ENCODE peak calls at places on chromosomes 5 and 9, in five cellular contexts. One of them, this sample, is unnamed.

GRCh38 chr5:93299596-93300308 is 281.3 kb downstream of the NR2F1-AS1 start:
- DNase-seq in kidney: no peak
- DNase-seq in bronchial epithelial cell: no peak
- DNase-seq in naive thymus-derived CD4-positive, alpha-beta T cell: no peak
- DNase-seq in esophagus squamous epithelium: no peak
- DNase-seq in this sample: no peak

GRCh38 chr9:131237931-131238401 is 38.3 kb downstream of the FAM78A start:
- DNase-seq in esophagus squamous epithelium: no peak
- DNase-seq in naive thymus-derived CD4-positive, alpha-beta T cell: peak; percentile 82
- DNase-seq in bronchial epithelial cell: peak; percentile 60
- DNase-seq in kidney: peak; percentile 87
- DNase-seq in this sample: peak; percentile 76

GRCh38 chr5:142618125-142618524 is 67.8 kb downstream of the FGF1 start:
- DNase-seq in kidney: no peak
- DNase-seq in naive thymus-derived CD4-positive, alpha-beta T cell: no peak
- DNase-seq in bronchial epithelial cell: peak; percentile 66
- DNase-seq in esophagus squamous epithelium: no peak
- DNase-seq in this sample: no peak

GRCh38 chr5:59266410-59266809 is 627.1 kb downstream of the PDE4D start:
- DNase-seq in naive thymus-derived CD4-positive, alpha-beta T cell: no peak
- DNase-seq in esophagus squamous epithelium: no peak
- DNase-seq in bronchial epithelial cell: no peak
- DNase-seq in kidney: no peak
- DNase-seq in this sample: no peak

GRCh38 chr5:172492991-172493390 is 38.7 kb upstream of the SH3PXD2B start:
- DNase-seq in esophagus squamous epithelium: no peak
- DNase-seq in naive thymus-derived CD4-positive, alpha-beta T cell: no peak
- DNase-seq in kidney: no peak
- DNase-seq in bronchial epithelial cell: no peak
- DNase-seq in this sample: no peak

GRCh38 chr5:181052928-181053759 is 13.1 kb downstream of the BTNL9 start:
- DNase-seq in bronchial epithelial cell: no peak
- DNase-seq in esophagus squamous epithelium: no peak
- DNase-seq in kidney: no peak
- DNase-seq in naive thymus-derived CD4-positive, alpha-beta T cell: no peak
- DNase-seq in this sample: peak; percentile 57

GRCh38 chr5:78405820-78406750 is 45.7 kb downstream of the SCAMP1 start:
- DNase-seq in naive thymus-derived CD4-positive, alpha-beta T cell: no peak
- DNase-seq in esophagus squamous epithelium: no peak
- DNase-seq in bronchial epithelial cell: peak; percentile 86
- DNase-seq in kidney: no peak
- DNase-seq in this sample: peak; percentile 28

GRCh38 chr9:134295101-134295745 is 31.0 kb upstream of the RXRA start:
- DNase-seq in esophagus squamous epithelium: no peak
- DNase-seq in kidney: peak; percentile 72
- DNase-seq in naive thymus-derived CD4-positive, alpha-beta T cell: no peak
- DNase-seq in bronchial epithelial cell: no peak
- DNase-seq in this sample: no peak

GRCh38 chr9:93134740-93135444 is 841 bp upstream of the NINJ1 start:
- DNase-seq in kidney: no peak
- DNase-seq in bronchial epithelial cell: no peak
- DNase-seq in naive thymus-derived CD4-positive, alpha-beta T cell: no peak
- DNase-seq in esophagus squamous epithelium: no peak
- DNase-seq in this sample: no peak

GRCh38 chr9:130741831-130742449 is 48.4 kb downstream of the EXOSC2 start:
- DNase-seq in kidney: no peak
- DNase-seq in naive thymus-derived CD4-positive, alpha-beta T cell: no peak
- DNase-seq in esophagus squamous epithelium: no peak
- DNase-seq in bronchial epithelial cell: peak; percentile 80
- DNase-seq in this sample: no peak

GRCh38 chr5:176691524-176691923 is 44.2 kb downstream of the TSPAN17 start:
- DNase-seq in kidney: no peak
- DNase-seq in naive thymus-derived CD4-positive, alpha-beta T cell: no peak
- DNase-seq in esophagus squamous epithelium: no peak
- DNase-seq in bronchial epithelial cell: no peak
- DNase-seq in this sample: no peak

GRCh38 chr5:157487358-157487757 is 27.3 kb downstream of the NIPAL4 start:
- DNase-seq in esophagus squamous epithelium: peak; percentile 7
- DNase-seq in kidney: no peak
- DNase-seq in naive thymus-derived CD4-positive, alpha-beta T cell: no peak
- DNase-seq in bronchial epithelial cell: no peak
- DNase-seq in this sample: peak; percentile 61

GRCh38 chr5:111453747-111454146 is 58.6 kb downstream of the STARD4 start:
- DNase-seq in esophagus squamous epithelium: no peak
- DNase-seq in bronchial epithelial cell: peak; percentile 13
- DNase-seq in kidney: no peak
- DNase-seq in naive thymus-derived CD4-positive, alpha-beta T cell: no peak
- DNase-seq in this sample: no peak

GRCh38 chr5:155625897-155626543 is 612.5 kb downstream of the KIF4B start:
- DNase-seq in naive thymus-derived CD4-positive, alpha-beta T cell: no peak
- DNase-seq in kidney: no peak
- DNase-seq in bronchial epithelial cell: no peak
- DNase-seq in esophagus squamous epithelium: no peak
- DNase-seq in this sample: no peak

GRCh38 chr9:87657190-87657589 is 68.7 kb upstream of the CTSL start:
- DNase-seq in naive thymus-derived CD4-positive, alpha-beta T cell: no peak
- DNase-seq in bronchial epithelial cell: no peak
- DNase-seq in esophagus squamous epithelium: no peak
- DNase-seq in kidney: no peak
- DNase-seq in this sample: no peak

GRCh38 chr9:93193373-93193725 is 9.4 kb downstream of the WNK2 start:
- DNase-seq in naive thymus-derived CD4-positive, alpha-beta T cell: no peak
- DNase-seq in kidney: peak; percentile 46
- DNase-seq in bronchial epithelial cell: peak; percentile 17
- DNase-seq in esophagus squamous epithelium: no peak
- DNase-seq in this sample: no peak

GRCh38 chr9:94870793-94871558 is 144.5 kb downstream of the AOPEP start:
- DNase-seq in naive thymus-derived CD4-positive, alpha-beta T cell: no peak
- DNase-seq in kidney: no peak
- DNase-seq in esophagus squamous epithelium: no peak
- DNase-seq in bronchial epithelial cell: peak; percentile 57
- DNase-seq in this sample: no peak

GRCh38 chr5:140608730-140609520 is 24.1 kb downstream of the CD14 start:
- DNase-seq in kidney: no peak
- DNase-seq in naive thymus-derived CD4-positive, alpha-beta T cell: no peak
- DNase-seq in bronchial epithelial cell: peak; percentile 63
- DNase-seq in esophagus squamous epithelium: no peak
- DNase-seq in this sample: no peak

GRCh38 chr5:103800728-103801127 is 238.1 kb upstream of the NUDT12 start:
- DNase-seq in naive thymus-derived CD4-positive, alpha-beta T cell: no peak
- DNase-seq in kidney: no peak
- DNase-seq in esophagus squamous epithelium: no peak
- DNase-seq in bronchial epithelial cell: peak; percentile 29
- DNase-seq in this sample: no peak

GRCh38 chr5:32639943-32640342 is 54.6 kb downstream of the SUB1 start:
- DNase-seq in bronchial epithelial cell: peak; percentile 95
- DNase-seq in kidney: no peak
- DNase-seq in esophagus squamous epithelium: no peak
- DNase-seq in naive thymus-derived CD4-positive, alpha-beta T cell: no peak
- DNase-seq in this sample: no peak

GRCh38 chr9:114905160-114905940 is 25.0 kb downstream of the TNFSF8 start:
- DNase-seq in bronchial epithelial cell: no peak
- DNase-seq in naive thymus-derived CD4-positive, alpha-beta T cell: no peak
- DNase-seq in kidney: no peak
- DNase-seq in esophagus squamous epithelium: no peak
- DNase-seq in this sample: no peak

GRCh38 chr5:93990504-93991085 is 249.2 kb upstream of the POU5F2 start:
- DNase-seq in bronchial epithelial cell: no peak
- DNase-seq in naive thymus-derived CD4-positive, alpha-beta T cell: no peak
- DNase-seq in esophagus squamous epithelium: no peak
- DNase-seq in kidney: no peak
- DNase-seq in this sample: no peak

GRCh38 chr5:8058626-8059180 is 189.8 kb downstream of the MTRR start:
- DNase-seq in naive thymus-derived CD4-positive, alpha-beta T cell: no peak
- DNase-seq in kidney: no peak
- DNase-seq in bronchial epithelial cell: no peak
- DNase-seq in esophagus squamous epithelium: no peak
- DNase-seq in this sample: no peak

GRCh38 chr5:10935536-10935935 is 174.5 kb upstream of the DAP start:
- DNase-seq in bronchial epithelial cell: no peak
- DNase-seq in esophagus squamous epithelium: no peak
- DNase-seq in kidney: no peak
- DNase-seq in naive thymus-derived CD4-positive, alpha-beta T cell: no peak
- DNase-seq in this sample: no peak

GRCh38 chr9:95791695-95792094 is 83.8 kb upstream of the ERCC6L2 start:
- DNase-seq in esophagus squamous epithelium: no peak
- DNase-seq in naive thymus-derived CD4-positive, alpha-beta T cell: no peak
- DNase-seq in kidney: no peak
- DNase-seq in bronchial epithelial cell: no peak
- DNase-seq in this sample: no peak

GRCh38 chr9:14372437-14373318 is 58.7 kb upstream of the NFIB start:
- DNase-seq in naive thymus-derived CD4-positive, alpha-beta T cell: no peak
- DNase-seq in kidney: no peak
- DNase-seq in esophagus squamous epithelium: no peak
- DNase-seq in bronchial epithelial cell: peak; percentile 88
- DNase-seq in this sample: no peak

GRCh38 chr5:59744531-59744992 is 149.0 kb downstream of the PDE4D start:
- DNase-seq in naive thymus-derived CD4-positive, alpha-beta T cell: no peak
- DNase-seq in kidney: no peak
- DNase-seq in bronchial epithelial cell: peak; percentile 98
- DNase-seq in esophagus squamous epithelium: no peak
- DNase-seq in this sample: no peak

DNA sequence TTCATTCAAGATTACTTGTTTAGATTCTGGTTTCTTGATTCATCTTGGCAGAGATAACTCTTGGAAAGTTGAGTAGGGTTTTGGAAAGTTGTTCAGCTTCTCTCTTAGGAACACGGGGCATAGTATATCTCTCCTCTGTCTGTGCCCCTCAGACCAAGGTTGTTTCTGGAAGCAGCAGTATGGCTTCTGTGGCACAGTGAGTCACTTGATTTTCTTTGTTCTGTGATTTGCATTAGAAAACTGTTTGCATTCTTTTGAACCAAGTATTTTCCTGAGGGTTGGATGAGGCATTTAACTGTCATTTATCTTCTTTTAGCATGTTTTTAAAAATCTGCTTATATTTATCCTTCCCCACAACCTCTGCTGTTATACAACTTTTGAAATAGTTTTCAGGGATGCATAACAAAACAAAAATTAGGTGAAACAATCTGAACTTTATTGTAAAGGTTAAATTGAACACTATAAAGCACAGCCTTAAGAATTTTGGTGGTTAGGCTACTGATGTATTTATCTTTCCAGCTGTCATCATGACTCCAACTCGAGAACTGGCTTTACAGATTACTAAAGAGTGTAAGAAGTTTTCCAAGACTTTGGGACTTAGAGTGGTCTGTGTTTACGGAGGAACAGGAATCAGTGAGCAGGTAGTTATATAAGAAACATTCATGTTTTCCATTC is 26.5 kb downstream of the DDX46 start:
- DNase-seq in esophagus squamous epithelium: no peak
- DNase-seq in kidney: no peak
- DNase-seq in bronchial epithelial cell: peak; percentile 39
- DNase-seq in naive thymus-derived CD4-positive, alpha-beta T cell: no peak
- DNase-seq in this sample: no peak
- H3K36me3 ChIP-seq in esophagus squamous epithelium: peaks cover 98% of the 10 kb centered on the region
- H3K36me3 ChIP-seq in kidney: peaks cover 35% of the 10 kb centered on the region
- H3K36me3 ChIP-seq in bronchial epithelial cell: peaks cover 6% of the 10 kb centered on the region
- H3K36me3 ChIP-seq in naive thymus-derived CD4-positive, alpha-beta T cell: peaks cover 76% of the 10 kb centered on the region
- H3K36me3 ChIP-seq in this sample: peaks cover 6% of the 10 kb centered on the region

GRCh38 chr9:136352682-136353081 is 10.9 kb downstream of the DNLZ start:
- DNase-seq in naive thymus-derived CD4-positive, alpha-beta T cell: no peak
- DNase-seq in bronchial epithelial cell: no peak
- DNase-seq in kidney: no peak
- DNase-seq in esophagus squamous epithelium: no peak
- DNase-seq in this sample: no peak

GRCh38 chr9:136353088-136353487 is 10.5 kb downstream of the DNLZ start:
- DNase-seq in kidney: no peak
- DNase-seq in naive thymus-derived CD4-positive, alpha-beta T cell: no peak
- DNase-seq in esophagus squamous epithelium: no peak
- DNase-seq in bronchial epithelial cell: no peak
- DNase-seq in this sample: no peak

GRCh38 chr9:136354592-136355085 is 8.9 kb downstream of the DNLZ start:
- DNase-seq in bronchial epithelial cell: peak; percentile 10
- DNase-seq in esophagus squamous epithelium: no peak
- DNase-seq in naive thymus-derived CD4-positive, alpha-beta T cell: no peak
- DNase-seq in kidney: no peak
- DNase-seq in this sample: no peak

GRCh38 chr9:136355616-136356557 is 7.7 kb downstream of the DNLZ start:
- DNase-seq in esophagus squamous epithelium: no peak
- DNase-seq in kidney: no peak
- DNase-seq in naive thymus-derived CD4-positive, alpha-beta T cell: no peak
- DNase-seq in bronchial epithelial cell: no peak
- DNase-seq in this sample: no peak

DNA sequence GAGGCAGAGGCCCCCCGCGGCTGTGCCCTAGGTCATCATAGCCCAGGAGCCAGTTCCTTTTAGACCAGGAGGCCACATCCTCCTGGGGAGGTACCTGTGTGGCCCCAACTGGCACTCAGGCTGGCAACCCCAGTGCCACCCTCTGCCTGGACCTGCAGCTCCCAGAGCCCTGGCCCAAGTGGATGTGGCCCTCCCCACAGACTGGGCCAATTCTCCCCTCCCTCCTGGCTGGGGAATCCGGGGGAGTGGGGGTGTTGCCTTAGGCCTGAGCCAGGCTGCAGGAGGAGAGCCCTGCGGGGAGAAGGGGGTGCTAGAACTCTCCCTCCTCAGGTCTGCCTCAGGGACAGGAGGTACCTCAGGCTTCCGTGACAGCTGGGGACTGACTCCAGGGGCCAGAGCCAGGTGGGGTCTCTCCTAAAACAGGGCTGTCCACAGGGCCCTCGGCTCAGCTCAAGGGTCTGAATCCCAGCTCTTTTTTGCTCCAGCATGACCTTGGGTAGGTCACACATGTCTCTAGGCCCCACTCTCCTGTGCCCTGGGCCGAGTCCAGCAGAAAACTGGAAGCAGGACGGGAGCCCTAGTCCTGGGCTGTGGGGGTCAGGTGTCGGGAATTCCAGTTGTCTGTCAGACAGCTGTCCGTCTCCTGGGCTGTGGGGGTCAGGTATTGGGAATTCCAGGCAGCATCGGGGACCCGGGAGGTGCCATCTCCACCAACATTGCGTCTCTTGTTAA is 9.6 kb downstream of the DNLZ start:
- DNase-seq in esophagus squamous epithelium: no peak
- DNase-seq in bronchial epithelial cell: no peak
- DNase-seq in kidney: no peak
- DNase-seq in naive thymus-derived CD4-positive, alpha-beta T cell: no peak
- DNase-seq in this sample: no peak
- H3K36me3 ChIP-seq in esophagus squamous epithelium: peaks cover 34% of the 10 kb centered on the region
- H3K36me3 ChIP-seq in bronchial epithelial cell: peaks cover 3% of the 10 kb centered on the region
- H3K36me3 ChIP-seq in kidney: no peaks in the 10 kb centered on the region
- H3K36me3 ChIP-seq in naive thymus-derived CD4-positive, alpha-beta T cell: peaks cover 4% of the 10 kb centered on the region
- H3K36me3 ChIP-seq in this sample: no peaks in the 10 kb centered on the region

DNA sequence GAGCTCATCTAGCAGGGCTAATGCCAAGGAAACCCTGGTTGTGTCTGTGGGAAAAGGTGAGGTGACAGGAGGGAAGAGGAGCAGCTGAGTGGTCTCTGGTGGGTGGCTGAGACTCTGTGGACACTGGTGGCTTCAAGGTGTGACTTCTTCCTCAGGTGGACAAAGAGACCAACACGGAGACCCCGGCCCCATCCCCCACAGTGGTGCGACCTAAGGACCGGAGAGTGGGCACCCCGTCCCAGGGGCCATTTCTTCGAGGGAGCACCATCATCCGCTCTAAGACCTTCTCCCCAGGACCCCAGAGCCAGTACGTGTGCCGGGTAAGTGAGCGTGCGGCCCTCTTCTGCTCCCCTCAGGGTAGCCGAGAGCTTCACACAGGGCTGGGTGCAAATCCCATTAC is 31.1 kb upstream of the RARS1 start:
- DNase-seq in esophagus squamous epithelium: no peak
- DNase-seq in naive thymus-derived CD4-positive, alpha-beta T cell: no peak
- DNase-seq in bronchial epithelial cell: no peak
- DNase-seq in kidney: no peak
- DNase-seq in this sample: no peak
- H3K36me3 ChIP-seq in esophagus squamous epithelium: peaks cover 39% of the 10 kb centered on the region
- H3K36me3 ChIP-seq in naive thymus-derived CD4-positive, alpha-beta T cell: no peaks in the 10 kb centered on the region
- H3K36me3 ChIP-seq in bronchial epithelial cell: peaks cover 17% of the 10 kb centered on the region
- H3K36me3 ChIP-seq in kidney: peaks cover 55% of the 10 kb centered on the region
- H3K36me3 ChIP-seq in this sample: peaks cover 2% of the 10 kb centered on the region

GRCh38 chr5:171391996-171392577 is 4.4 kb downstream of the NPM1 start:
- DNase-seq in esophagus squamous epithelium: no peak
- DNase-seq in kidney: no peak
- DNase-seq in bronchial epithelial cell: no peak
- DNase-seq in naive thymus-derived CD4-positive, alpha-beta T cell: no peak
- DNase-seq in this sample: no peak
- H3K36me3 ChIP-seq in esophagus squamous epithelium: peaks cover 70% of the 10 kb centered on the region
- H3K36me3 ChIP-seq in kidney: peaks cover 49% of the 10 kb centered on the region
- H3K36me3 ChIP-seq in bronchial epithelial cell: peaks cover 20% of the 10 kb centered on the region
- H3K36me3 ChIP-seq in naive thymus-derived CD4-positive, alpha-beta T cell: peaks cover 61% of the 10 kb centered on the region
- H3K36me3 ChIP-seq in this sample: peaks cover 26% of the 10 kb centered on the region